ENCODE peak calls at places on chromosomes 4 and X, in nine cellular contexts. H is pancreas; M is activated CD8-positive, alpha-beta memory T cell treated with anti-CD3 and anti-CD28 coated beads, Interleukin-2, amount 50 U/mL, for 48 hours; Y is HEK293T; F is sigmoid colon; G is GM10248; T is amniotic stem cell; P is non-pigmented ciliary epithelial cell; C is activated naive CD4-positive, alpha-beta T cell treated with anti-CD3 and anti-CD28 coated beads, Interleukin-2, amount 50 U/mL, for 16 hours. O is an unnamed sample.

GRCh38 chr4:40842318-40842717 is 92.6 kb downstream of the NSUN7 start:
- DNase-seq in Y (no peak), C (no peak), T (no peak), P (no peak), G (no peak), M (no peak), F (peak; percentile 71), H (no peak), O (no peak)

GRCh38 chr4:10599574-10599973 is 85.0 kb downstream of the CLNK start:
- DNase-seq in G (peak; percentile 29), M (no peak), H (no peak), P (no peak), F (no peak), C (no peak), T (no peak), Y (no peak), O (no peak)

GRCh38 chrX:150499240-150499639 is 69.2 kb upstream of the MTM1 start:
- DNase-seq in F (no peak), T (no peak), P (no peak), H (no peak), M (no peak), G (no peak), Y (no peak), C (no peak), O (no peak)

GRCh38 chr4:119725011-119725410 is 96.4 kb upstream of the PDE5A start:
- DNase-seq in P (no peak), T (no peak), F (no peak), M (no peak), C (no peak), G (no peak), Y (no peak), H (no peak), O (no peak)

GRCh38 chr4:186770446-186771175 is 47.0 kb upstream of the FAT1 start:
- DNase-seq in C (no peak), Y (no peak), G (no peak), T (no peak), F (no peak), P (no peak), M (no peak), H (no peak), O (no peak)

GRCh38 chrX:67342138-67342537 is 201.7 kb upstream of the AR start:
- DNase-seq in Y (no peak), M (no peak), P (no peak), F (no peak), C (no peak), G (no peak), H (no peak), T (no peak), O (no peak)

GRCh38 chr4:992297-993110 is 700 bp downstream of the SLC26A1 start:
- DNase-seq in F (no peak), P (no peak), T (no peak), G (no peak), H (peak; percentile 91), C (no peak), Y (no peak), M (no peak), O (no peak)

GRCh38 chrX:69319376-69319775 is 154.1 kb upstream of the PJA1 start:
- DNase-seq in F (no peak), H (no peak), G (no peak), M (no peak), Y (no peak), C (no peak), T (no peak), P (no peak), O (no peak)

GRCh38 chrX:46294234-46294633 is 251.0 kb downstream of the ZNF674 start:
- DNase-seq in T (no peak), G (no peak), M (no peak), P (no peak), F (no peak), Y (no peak), C (no peak), H (no peak), O (no peak)

GRCh38 chr4:175469519-175469918 is 342.5 kb downstream of the GPM6A start:
- DNase-seq in Y (peak; percentile 9), H (no peak), G (no peak), M (no peak), T (peak; percentile 15), F (no peak), C (no peak), P (no peak), O (no peak)